ENCODE peak calls at places on chromosomes 12 and 14, in six cellular contexts. Y, K, I, M, R and H are unnamed samples.

GRCh38 chr12:88272456-88272855 is 130.3 kb downstream of the TMTC3 start:
- DNase-seq in I (no peak), Y (no peak), K (no peak), R (no peak), M (no peak), H (no peak)

GRCh38 chr14:81219821-81220487 is 805 bp downstream of the GTF2A1 start:
- DNase-seq in I (peak), R (peak), Y (no peak), K (no peak), M (no peak), H (no peak)

GRCh38 chr14:105861985-105862465 is 335.6 kb downstream of the TMEM121 start:
- DNase-seq in I (no peak), R (no peak), Y (no peak), K (no peak), M (no peak), H (no peak)

GRCh38 chr14:102426796-102427195 is 64.1 kb downstream of the TECPR2 start:
- DNase-seq in I (no peak), Y (no peak), K (no peak), M (no peak), R (no peak), H (no peak)

GRCh38 chr14:72098202-72098601 is 166.0 kb downstream of the RGS6 start:
- DNase-seq in Y (no peak), R (no peak), I (no peak), K (no peak), M (no peak), H (no peak)

GRCh38 chr12:17062296-17063061 is 456.5 kb upstream of the LMO3 start:
- DNase-seq in I (no peak), R (no peak), M (no peak), K (no peak), Y (no peak), H (peak)

GRCh38 chr14:23137221-23138172 is 18.4 kb upstream of the CEBPE start:
- DNase-seq in K (no peak), Y (no peak), I (no peak), R (no peak), M (no peak), H (no peak)

GRCh38 chr12:89504560-89505346 is 19.8 kb downstream of the GALNT4 start:
- DNase-seq in I (peak), K (no peak), R (no peak), M (no peak), Y (no peak), H (no peak)

GRCh38 chr12:51777457-51777856 is 71.1 kb downstream of the FIGNL2 start:
- DNase-seq in Y (no peak), M (no peak), R (no peak), I (no peak), K (no peak), H (no peak)

GRCh38 chr12:9869307-9870161 is at the start of gene CLEC2B:
- DNase-seq in R (no peak), Y (no peak), K (peak), M (no peak), I (peak), H (peak)

GRCh38 chr14:63857467-63858030 is 4.7 kb downstream of the SYNE2 start:
- DNase-seq in Y (no peak), I (no peak), M (no peak), R (no peak), K (no peak), H (no peak)

GRCh38 chr12:55724226-55724939 is 4.2 kb downstream of the RDH5 start:
- DNase-seq in K (no peak), M (peak), I (peak), Y (no peak), R (no peak), H (no peak)

GRCh38 chr12:26648066-26648465 is 184.9 kb downstream of the ITPR2 start:
- DNase-seq in M (no peak), I (no peak), R (no peak), K (no peak), Y (no peak), H (no peak)

GRCh38 chr12:52508211-52508610 is 12.0 kb downstream of the KRT5 start:
- DNase-seq in Y (no peak), K (no peak), R (no peak), M (peak), I (no peak), H (no peak)

GRCh38 chr14:94312481-94313246 is 10.5 kb downstream of the SERPINA6 start:
- DNase-seq in I (no peak), M (no peak), K (no peak), Y (no peak), R (no peak), H (no peak)

GRCh38 chr12:9273276-9273675 is 65.1 kb upstream of the PZP start:
- DNase-seq in K (peak), M (no peak), Y (no peak), I (peak), R (no peak), H (no peak)

GRCh38 chr12:12872139-12872933 is 19.0 kb upstream of the GPRC5A start:
- DNase-seq in I (peak), Y (no peak), M (no peak), R (no peak), K (no peak), H (no peak)

GRCh38 chr12:18998343-18999270 is 130.9 kb upstream of the PLEKHA5 start:
- DNase-seq in M (no peak), R (no peak), I (peak), Y (no peak), K (peak), H (no peak)

GRCh38 chr12:81123611-81124010 is 45.7 kb downstream of the ACSS3 start:
- DNase-seq in K (no peak), Y (no peak), R (no peak), M (no peak), I (no peak), H (no peak)

GRCh38 chr12:49675137-49675536 is 32.1 kb downstream of the FMNL3 start:
- DNase-seq in Y (no peak), K (no peak), I (no peak), R (no peak), M (no peak), H (no peak)

GRCh38 chr12:12007001-12007712 is 63.6 kb upstream of the BCL2L14 start:
- DNase-seq in R (no peak), M (no peak), I (no peak), K (no peak), Y (no peak), H (no peak)

GRCh38 chr12:107485731-107486130 is 199.9 kb upstream of the PWP1 start:
- DNase-seq in R (no peak), Y (no peak), K (no peak), I (no peak), M (no peak), H (no peak)

GRCh38 chr12:49515266-49515665 is 23.6 kb upstream of the KCNH3 start:
- DNase-seq in Y (no peak), M (no peak), R (no peak), K (peak), I (peak), H (peak)

GRCh38 chr12:23662966-23663365 is 286.5 kb downstream of the SOX5 start:
- DNase-seq in R (no peak), I (no peak), M (no peak), Y (no peak), K (no peak), H (no peak)

GRCh38 chr14:75979071-75979571 is 2.7 kb downstream of the TGFB3 start:
- DNase-seq in R (peak), K (no peak), Y (no peak), I (peak), M (no peak), H (no peak)

GRCh38 chr12:127455347-127456265 is 811.4 kb upstream of the TMEM132C start:
- DNase-seq in Y (no peak), M (no peak), K (no peak), I (peak), R (no peak), H (no peak)
- TF ChIP-seq CTCF in Y (no peak), M (no peak), K (no peak), I (no peak), R (no peak), H (no peak)

DNA sequence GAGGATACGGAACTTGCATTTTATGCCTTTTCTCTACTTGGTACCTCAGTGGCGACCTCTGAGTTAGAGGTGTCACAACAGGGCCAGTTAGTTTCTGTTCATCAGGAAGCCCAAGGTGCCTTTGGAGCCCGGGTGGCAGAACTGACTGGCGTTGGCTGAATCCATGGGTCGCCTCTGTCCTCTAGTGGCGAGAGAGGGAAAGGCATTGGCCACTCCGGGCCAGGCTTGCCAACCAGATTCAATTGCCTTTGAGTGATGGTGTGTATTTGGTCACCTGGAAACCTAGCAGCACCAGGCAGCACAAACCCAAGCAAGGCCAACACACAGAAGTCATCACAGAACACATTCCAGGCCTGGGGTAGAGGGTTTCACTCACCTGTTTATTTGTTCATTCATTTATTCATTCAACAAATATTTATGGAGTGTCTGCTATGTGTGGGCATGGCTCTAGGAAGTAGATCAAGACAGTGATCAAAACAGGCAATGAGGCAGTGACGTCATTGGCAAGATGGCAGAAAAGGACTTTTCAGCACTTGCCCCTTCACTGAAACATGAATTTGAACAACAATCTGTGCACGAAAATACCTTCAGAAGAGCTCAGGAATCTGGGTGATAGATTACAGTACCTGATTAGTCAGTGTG is 40.5 kb upstream of the KCNA5 start:
- DNase-seq in Y (no peak), I (peak), K (no peak), M (peak), R (no peak), H (no peak)
- TF ChIP-seq CTCF in Y (peak), I (peak), K (peak), M (peak), R (no peak), H (peak)

DNA sequence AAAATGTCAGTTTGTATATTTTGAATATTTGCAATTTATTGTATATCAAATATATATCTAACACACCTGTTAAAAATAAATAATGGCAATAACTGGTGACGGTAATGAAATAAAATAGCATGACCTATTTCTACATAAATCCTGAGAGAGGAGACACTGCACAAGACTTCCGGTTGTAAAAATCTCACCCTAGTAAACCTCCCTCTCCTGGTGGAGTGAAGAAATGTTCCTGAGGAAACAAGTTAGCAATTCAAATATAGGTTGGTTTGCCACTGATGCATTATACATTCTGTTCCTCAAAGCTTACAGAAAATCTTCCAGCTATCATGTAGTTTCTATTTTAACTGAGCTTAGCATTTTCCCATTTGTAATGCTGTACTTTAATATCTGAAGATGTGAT is 166.2 kb upstream of the SYT10 start:
- DNase-seq in K (no peak), R (no peak), Y (no peak), I (no peak), M (no peak), H (no peak)
- TF ChIP-seq CTCF in K (no peak), R (no peak), Y (peak), I (no peak), M (no peak), H (peak)

GRCh38 chr12:68292157-68292940 is 38.9 kb upstream of the IL22 start:
- DNase-seq in I (no peak), R (no peak), Y (no peak), M (no peak), K (no peak), H (no peak)
- TF ChIP-seq CTCF in I (no peak), R (no peak), Y (no peak), M (no peak), K (no peak), H (no peak)

GRCh38 chr12:71397433-71397954 is 42.1 kb upstream of the LGR5 start:
- DNase-seq in I (peak), R (no peak), K (no peak), M (no peak), Y (no peak), H (peak)
- TF ChIP-seq CTCF in I (no peak), R (no peak), K (no peak), M (no peak), Y (no peak), H (no peak)

GRCh38 chr12:103494388-103494787 is 1.4 kb downstream of the C12orf42 start:
- DNase-seq in I (no peak), M (no peak), K (no peak), R (no peak), Y (no peak), H (no peak)

GRCh38 chr12:103498990-103499389 is 3.2 kb upstream of the C12orf42 start:
- DNase-seq in Y (no peak), I (no peak), K (no peak), R (no peak), M (no peak), H (no peak)

GRCh38 chr12:103495158-103495782 is 498 bp downstream of the C12orf42 start:
- DNase-seq in Y (peak), I (peak), R (no peak), K (no peak), M (no peak), H (no peak)

GRCh38 chr12:103493199-103493598 is 2.6 kb downstream of the C12orf42 start:
- DNase-seq in M (no peak), Y (no peak), K (no peak), R (no peak), I (no peak), H (no peak)

GRCh38 chr12:103495783-103496456 is at the start of gene C12orf42:
- DNase-seq in Y (no peak), K (no peak), R (no peak), M (no peak), I (peak), H (no peak)
- TF ChIP-seq CTCF in Y (peak), K (peak), R (no peak), M (no peak), I (peak), H (peak)

DNA sequence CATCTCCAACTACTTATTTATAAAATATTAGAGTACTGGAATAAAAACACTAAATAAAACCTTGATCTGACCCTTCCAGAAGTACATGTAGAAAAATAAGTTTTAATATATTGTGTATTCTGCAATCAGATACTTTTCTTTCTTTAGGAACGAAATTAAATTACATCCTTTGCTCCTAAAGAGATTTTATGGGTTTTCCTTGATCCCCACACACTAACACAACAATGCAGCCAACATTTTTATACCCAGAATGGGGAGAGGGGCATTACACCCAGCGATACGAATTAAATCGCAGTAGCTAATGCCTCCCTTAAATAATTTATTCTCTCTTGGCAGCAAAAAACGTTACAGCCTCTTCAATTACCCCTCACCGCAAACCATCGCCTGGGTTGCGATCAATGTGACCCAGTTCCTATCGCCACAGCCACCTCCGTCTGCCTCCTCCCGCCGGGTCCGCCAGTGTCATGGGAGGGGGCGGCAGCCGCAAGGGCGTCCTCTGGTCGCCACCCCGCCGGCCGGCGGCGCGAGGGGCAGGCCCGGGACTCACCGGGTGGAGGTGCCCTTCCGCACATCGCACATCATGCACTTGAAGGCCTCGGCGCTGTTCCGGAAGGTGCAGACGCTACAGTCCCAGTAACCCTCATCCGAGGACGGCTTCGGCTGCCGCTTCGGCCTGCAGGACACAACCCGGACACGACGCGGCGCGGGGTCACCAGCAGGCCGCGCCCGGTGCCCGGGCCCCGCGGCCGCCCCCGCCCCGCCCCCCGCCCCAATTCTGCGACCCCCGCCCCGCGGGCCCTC is 796 bp downstream of the YAF2 start:
- DNase-seq in I (peak), R (peak), Y (peak), K (peak), M (peak), H (no peak)
- TF ChIP-seq CTCF in I (peak), R (peak), Y (peak), K (peak), M (no peak), H (peak)